ENCODE peak calls at places on chromosome 1, in nine cellular contexts. C is stimulated activated naive CD4-positive, alpha-beta T cell; P is activated naive CD4-positive, alpha-beta T cell; R is KG1; E is ACHN; F is activated CD4-positive, alpha-beta memory T cell treated with anti-CD3 and anti-CD28 coated beads for 36 hours; L is NAMALWA; Y is fibroblast of villous mesenchyme; H is activated T-cell treated with anti-CD3 and anti-CD28 coated beads for 24 hours. V is an unnamed sample.

GRCh38 chr1:59271861-59272260 is 25.0 kb upstream of the FGGY start:
- DNase-seq in C (no peak), P (no peak), R (no peak), E (no peak), F (no peak), L (no peak), Y (no peak), H (no peak), V (no peak)

GRCh38 chr1:87684194-87684593 is 355.5 kb downstream of the LMO4 start:
- DNase-seq in C (no peak), P (no peak), R (no peak), E (no peak), F (no peak), L (no peak), Y (peak; percentile 68), H (no peak), V (no peak)

GRCh38 chr1:218345673-218346390 is 696 bp downstream of the TGFB2 start:
- DNase-seq in C (no peak), P (no peak), R (no peak), E (peak; percentile 71), F (peak; percentile 37), L (peak; percentile 55), Y (peak; percentile 76), H (no peak), V (peak; percentile 56)

GRCh38 chr1:26539722-26540121 is 10.2 kb downstream of the RPS6KA1 start:
- DNase-seq in C (no peak), P (no peak), R (no peak), E (no peak), F (no peak), L (no peak), Y (peak; percentile 14), H (no peak), V (peak; percentile 42)

GRCh38 chr1:89633103-89633744 is at the start of gene LRRC8C:
- DNase-seq in C (peak; percentile 40), P (peak; percentile 39), R (peak; percentile 57), E (peak; percentile 53), F (peak; percentile 71), L (peak; percentile 66), Y (peak; percentile 57), H (no peak), V (peak; percentile 76)

GRCh38 chr1:39036678-39037077 is 10.5 kb downstream of the NDUFS5 start:
- DNase-seq in C (no peak), P (no peak), R (no peak), E (no peak), F (no peak), L (no peak), Y (no peak), H (no peak), V (no peak)

GRCh38 chr1:203362561-203363055 is 11.7 kb upstream of the FMOD start:
- DNase-seq in C (no peak), P (no peak), R (no peak), E (no peak), F (no peak), L (no peak), Y (no peak), H (no peak), V (no peak)

GRCh38 chr1:172483448-172483847 is 39.6 kb upstream of the PIGC start:
- DNase-seq in C (no peak), P (no peak), R (no peak), E (no peak), F (no peak), L (no peak), Y (no peak), H (no peak), V (no peak)